ENCODE peak calls at places on chromosomes 4 and X, in eight cellular contexts. L is endodermal cell, B is hepatocyte, Y is cardiac muscle cell, P is tibial artery, Z is upper lobe of left lung, S is right atrium auricular region, U is heart right ventricle. G is an unnamed sample.

GRCh38 chr4:123672987-123673386 is 276.4 kb downstream of the SPRY1 start:
- DNase-seq in B (peak), S (no peak), P (no peak), L (no peak), Y (peak), U (no peak), Z (no peak), G (no peak)

GRCh38 chrX:134721766-134722532 is 63.7 kb upstream of the PLAC1 start:
- DNase-seq in P (no peak), S (no peak), B (no peak), L (no peak), Z (no peak), U (no peak), Y (peak), G (no peak)

GRCh38 chr4:165364452-165365080 is 14.2 kb upstream of the CPE start:
- DNase-seq in U (no peak), L (no peak), P (no peak), Z (no peak), Y (peak), S (no peak), B (peak), G (no peak)

GRCh38 chr4:108204518-108204917 is 35.8 kb upstream of the LEF1 start:
- DNase-seq in Z (no peak), Y (no peak), S (no peak), L (no peak), U (no peak), P (no peak), B (no peak), G (no peak)

GRCh38 chr4:98873059-98873458 is 55.9 kb downstream of the EIF4E start:
- DNase-seq in B (no peak), Y (peak), L (no peak), P (no peak), Z (no peak), S (no peak), U (no peak), G (no peak)

GRCh38 chr4:79620627-79621026 is 212.6 kb upstream of the GK2 start:
- DNase-seq in U (no peak), Y (no peak), Z (no peak), L (no peak), S (no peak), B (no peak), P (no peak), G (no peak)

GRCh38 chr4:146340798-146341197 is 126.5 kb downstream of the REELD1 start:
- DNase-seq in P (no peak), S (no peak), Y (peak), U (no peak), B (no peak), L (no peak), Z (no peak), G (no peak)

GRCh38 chrX:72041166-72041565 is 90.5 kb downstream of the RTL5 start:
- DNase-seq in Z (no peak), Y (no peak), B (no peak), S (peak), P (no peak), U (no peak), L (peak), G (peak)

GRCh38 chrX:149513713-149514427 is 8.8 kb upstream of the IDS start:
- DNase-seq in Z (no peak), U (no peak), L (no peak), B (no peak), S (no peak), P (no peak), Y (peak), G (no peak)

GRCh38 chrX:149511081-149511480 is 6.0 kb upstream of the IDS start:
- DNase-seq in P (no peak), S (no peak), Y (no peak), B (peak), U (no peak), Z (no peak), L (no peak), G (no peak)

GRCh38 chrX:149508467-149508866 is 3.4 kb upstream of the IDS start:
- DNase-seq in P (no peak), S (no peak), U (no peak), B (no peak), L (no peak), Z (no peak), Y (no peak), G (no peak)

GRCh38 chrX:149512225-149512885 is 7.2 kb upstream of the IDS start:
- DNase-seq in L (peak), S (peak), Z (no peak), Y (peak), P (no peak), B (peak), U (no peak), G (no peak)

DNA sequence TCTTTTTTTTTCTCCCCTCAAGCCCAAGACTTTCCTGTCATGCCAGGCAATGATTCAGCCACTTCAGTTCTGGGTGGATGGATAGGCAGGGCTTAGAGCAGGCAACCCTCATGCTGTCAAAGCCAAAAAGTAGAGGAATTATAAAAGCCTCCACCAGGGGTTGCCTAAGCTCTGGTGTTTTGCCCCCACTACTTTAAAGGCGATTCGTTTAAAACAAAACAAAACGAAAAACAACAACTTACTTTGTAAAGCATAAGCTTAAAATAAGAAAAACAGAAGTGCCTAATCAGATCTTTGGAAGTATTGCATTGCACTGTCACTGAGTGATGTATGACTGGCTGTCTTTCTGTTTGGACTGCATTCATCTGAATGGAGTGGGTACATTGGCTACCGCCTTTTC is 5.3 kb upstream of the IDS start:
- DNase-seq in Z (no peak), B (no peak), S (no peak), U (no peak), Y (no peak), P (no peak), L (no peak), G (no peak)
- TF ChIP-seq CTCF in Z (no peak), B (peak), S (no peak), U (peak), Y (peak), P (no peak), L (peak), G (no peak)

GRCh38 chr4:88738146-88738545 is 40.5 kb upstream of the NAP1L5 start:
- DNase-seq in Z (no peak), U (no peak), B (no peak), L (no peak), P (no peak), S (no peak), Y (no peak), G (no peak)

GRCh38 chr4:88738714-88739366 is 41.2 kb upstream of the NAP1L5 start:
- DNase-seq in Z (no peak), L (peak), Y (no peak), P (no peak), U (no peak), B (no peak), S (no peak), G (no peak)

GRCh38 chr4:88736264-88736663 is 38.6 kb upstream of the NAP1L5 start:
- DNase-seq in Z (no peak), Y (no peak), S (no peak), U (no peak), B (no peak), P (no peak), L (no peak), G (no peak)

GRCh38 chr4:88735554-88735953 is 37.9 kb upstream of the NAP1L5 start:
- DNase-seq in L (no peak), U (no peak), P (no peak), B (no peak), Z (no peak), S (no peak), Y (peak), G (no peak)

DNA sequence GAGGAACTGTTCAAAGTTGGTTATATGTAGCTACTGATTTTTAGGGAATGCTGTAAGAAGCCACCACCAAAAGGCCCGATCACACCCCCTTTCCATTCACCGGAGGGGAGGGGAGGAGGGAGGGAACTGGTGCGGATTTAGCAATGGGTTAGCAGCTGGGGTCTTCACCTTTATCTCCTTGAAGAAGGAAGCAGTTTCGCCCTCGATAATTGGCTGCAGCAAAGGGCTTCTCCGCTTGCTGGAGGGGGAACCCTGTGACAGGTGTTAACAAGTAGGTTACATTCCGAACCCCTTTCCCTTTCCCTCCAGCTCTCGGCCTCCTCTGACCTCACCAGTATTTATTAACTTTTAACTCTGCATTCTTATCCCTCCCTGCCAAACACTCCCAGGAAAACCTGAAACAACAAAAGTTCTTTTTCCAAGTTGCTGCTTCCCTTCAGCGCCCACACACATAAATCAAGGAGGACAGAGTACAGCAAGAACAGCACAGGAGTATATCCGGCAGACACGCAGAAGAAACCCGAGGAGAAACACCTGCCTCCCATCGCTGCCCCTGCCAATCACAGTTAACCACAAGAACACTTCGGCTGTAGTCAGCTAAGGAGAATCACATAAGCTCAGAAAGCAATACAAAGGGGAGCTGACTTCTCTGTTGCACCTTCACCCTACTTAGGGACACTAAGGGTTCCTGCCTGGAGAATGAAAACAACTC is 39.8 kb upstream of the NAP1L5 start:
- DNase-seq in P (no peak), L (peak), U (no peak), Y (no peak), S (no peak), B (peak), Z (no peak), G (peak)
- H3K27ac ChIP-seq in P (peak), L (no peak), U (peak), Y (peak), S (no peak), B (peak), Z (peak), G (no peak)

DNA sequence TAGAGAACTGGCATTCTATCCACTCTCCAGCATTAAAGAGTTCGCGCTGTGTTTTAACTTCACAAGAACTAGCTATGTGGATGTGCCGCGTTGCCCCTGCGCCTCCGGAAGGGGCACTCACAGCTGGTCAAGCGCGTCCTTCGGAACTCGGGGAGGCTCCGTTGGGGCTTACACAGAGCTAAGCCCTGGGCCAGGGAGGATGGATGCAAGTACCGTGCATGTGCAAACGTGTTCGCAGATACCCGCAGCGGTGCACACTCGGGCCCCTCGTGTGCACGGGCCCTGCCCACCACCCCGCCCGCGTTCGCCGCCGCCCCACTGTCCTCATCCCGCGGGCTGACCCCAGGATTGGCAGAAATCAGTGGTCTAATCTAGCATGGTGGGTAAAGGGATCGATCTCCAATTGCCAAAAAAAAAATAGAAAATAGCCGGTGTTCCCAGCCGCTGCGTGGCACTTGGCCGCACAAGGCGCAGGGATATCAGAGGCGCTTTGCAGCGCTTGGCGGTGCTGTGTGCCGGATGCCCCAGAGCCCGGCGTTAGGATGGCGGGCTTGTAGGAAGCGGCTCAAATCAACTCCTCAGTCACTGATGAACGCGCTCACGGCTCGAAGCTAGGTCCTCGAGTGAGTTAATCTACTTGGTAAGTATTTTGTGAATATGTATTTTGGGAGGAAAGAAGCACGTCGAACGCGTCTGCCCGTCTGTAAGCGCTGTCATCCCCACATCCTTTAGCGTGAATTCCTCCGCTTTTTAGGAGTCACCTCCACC is 988 bp upstream of the PCDH10 start:
- DNase-seq in Y (peak), S (no peak), L (peak), Z (peak), B (peak), U (peak), P (peak), G (peak)
- H3K4me3 ChIP-seq in Y (peak), S (peak), L (peak), Z (peak), B (peak), U (peak), P (peak), G (peak)

DNA sequence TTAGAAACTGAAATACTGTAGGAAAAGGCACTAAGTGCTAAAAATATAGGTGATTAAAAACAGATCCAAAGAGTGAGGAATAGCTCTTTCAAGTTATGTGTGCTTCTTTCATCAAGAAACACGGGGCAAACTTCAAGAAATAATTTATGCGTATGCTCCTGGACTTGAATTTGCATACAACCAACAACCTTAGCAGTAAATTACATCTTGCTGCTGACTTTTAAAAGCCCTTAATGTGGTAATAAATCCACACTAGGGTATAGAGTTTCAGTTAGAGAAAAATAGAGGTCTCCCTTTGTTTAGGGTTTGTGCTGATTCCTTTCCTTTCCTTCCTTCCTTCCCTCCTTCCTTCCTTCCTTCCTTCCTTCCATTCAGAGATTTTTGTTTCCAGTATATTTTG is 94.5 kb upstream of the GC start:
- DNase-seq in L (no peak), B (no peak), Y (no peak), P (no peak), Z (no peak), U (no peak), S (no peak), G (no peak)
- TF ChIP-seq CTCF in L (no peak), B (no peak), Y (no peak), P (no peak), Z (no peak), U (no peak), S (no peak), G (no peak)

GRCh38 chrX:119636419-119636818 is 30.2 kb upstream of the NKRF start:
- DNase-seq in L (no peak), P (no peak), Y (no peak), Z (no peak), U (no peak), S (no peak), B (no peak), G (no peak)

GRCh38 chrX:119640621-119641020 is 34.4 kb upstream of the NKRF start:
- DNase-seq in P (no peak), S (no peak), L (no peak), Y (no peak), Z (no peak), B (no peak), U (no peak), G (no peak)

GRCh38 chrX:119635799-119636198 is 29.6 kb upstream of the NKRF start:
- DNase-seq in B (no peak), L (no peak), P (no peak), Z (no peak), U (no peak), S (no peak), Y (no peak), G (no peak)

GRCh38 chrX:119635179-119635578 is 29.0 kb upstream of the NKRF start:
- DNase-seq in P (no peak), S (no peak), Y (no peak), U (no peak), B (no peak), L (no peak), Z (no peak), G (no peak)

DNA sequence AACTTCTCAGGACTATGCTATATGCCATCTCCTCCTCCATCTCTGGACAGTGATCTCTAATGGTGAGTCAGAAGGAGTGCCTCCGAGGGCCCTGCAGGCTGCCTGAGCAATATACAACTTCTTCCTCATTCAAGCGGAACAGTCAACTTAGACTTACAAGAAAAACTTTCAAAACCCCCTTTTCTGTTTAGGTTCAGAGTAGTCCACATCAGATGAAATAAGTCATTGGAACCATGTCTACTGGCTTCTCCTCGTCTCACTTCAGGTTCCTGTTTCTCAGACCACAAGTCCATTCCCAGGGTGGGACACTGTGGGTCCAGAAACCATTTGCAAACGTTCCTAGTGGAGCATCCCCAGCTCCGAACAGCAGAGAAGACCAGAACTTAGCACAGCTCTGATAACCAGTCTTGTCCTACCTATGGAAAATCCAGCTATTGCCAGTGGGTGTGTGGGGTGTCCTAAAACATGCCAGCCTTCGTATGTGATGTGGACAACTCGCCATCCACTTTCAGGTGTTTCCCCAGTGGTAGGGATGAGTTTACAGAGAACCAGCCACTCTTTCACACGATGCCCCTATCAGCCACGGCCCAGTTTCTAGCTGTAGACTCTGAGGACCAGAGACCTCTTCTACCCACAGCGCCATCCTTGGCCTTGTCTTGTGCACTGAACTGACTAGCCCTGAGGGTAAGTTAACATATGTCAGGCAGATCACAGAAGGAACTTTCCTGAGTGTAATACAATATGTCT is 32.7 kb upstream of the NKRF start:
- DNase-seq in L (no peak), S (no peak), B (no peak), U (no peak), Y (no peak), Z (no peak), P (no peak), G (no peak)
- H3K27ac ChIP-seq in L (no peak), S (no peak), B (no peak), U (no peak), Y (no peak), Z (no peak), P (no peak), G (no peak)

DNA sequence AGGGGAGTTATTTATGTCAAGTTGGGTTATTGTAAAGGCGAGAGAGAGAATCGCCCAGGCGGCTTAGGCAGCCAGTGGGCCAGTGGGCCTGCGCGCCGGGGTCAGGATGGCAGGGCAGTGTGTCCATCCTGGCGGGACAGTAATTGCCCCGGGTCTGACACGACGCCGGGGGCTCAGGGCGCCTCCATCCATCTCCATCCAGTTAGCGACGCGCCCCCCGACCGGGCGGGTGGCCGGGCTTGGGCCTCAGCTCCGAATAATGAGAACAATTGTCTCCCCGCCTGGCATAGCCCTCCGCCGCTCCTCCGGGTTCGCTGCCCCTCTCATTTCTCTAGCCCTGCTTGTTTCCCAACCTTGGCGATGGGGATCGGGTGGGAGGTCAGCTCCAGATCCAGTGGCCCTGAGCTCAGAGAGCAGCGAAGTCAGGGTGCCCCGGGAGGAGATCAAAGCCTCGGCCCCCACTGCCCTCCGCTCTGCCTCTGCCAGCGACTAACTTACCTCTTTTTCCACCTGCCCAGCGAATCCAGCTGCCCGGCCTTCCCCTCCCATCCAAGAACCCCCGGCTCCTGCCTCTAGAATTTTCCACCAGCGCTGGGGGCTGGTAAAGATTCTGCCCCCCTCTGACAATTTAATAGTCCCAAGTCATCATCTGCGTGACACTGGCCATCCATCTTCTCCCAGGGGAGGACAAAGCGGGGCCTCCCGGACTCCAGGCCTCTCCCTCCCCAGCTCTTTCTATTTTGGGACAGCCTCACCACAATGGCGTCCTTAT is 56.9 kb upstream of the TMEM33 start:
- DNase-seq in P (no peak), L (peak), Y (no peak), Z (peak), B (no peak), S (no peak), U (no peak), G (no peak)
- H3K4me3 ChIP-seq in P (no peak), L (no peak), Y (no peak), Z (no peak), B (no peak), S (no peak), U (no peak), G (no peak)

G was measured in coronary artery.